ENCODE peak calls at places on chromosomes 1 and 21, in six cellular contexts. Y is CMK; C is stimulated activated CD8-positive, alpha-beta memory T cell treated with anti-CD3 and anti-CD28 coated beads, Interleukin-4, amount 100 ng/mL, for 4 hours; V is type B pancreatic cell; F is NCI-H526 treated with DMSO at 0.1 percent for 48 hours; I is astrocyte of the cerebellum. M is an unnamed sample.

GRCh38 chr1:32816676-32817158 is 441 bp downstream of the YARS1 start:
- DNase-seq in Y (no peak), C (no peak), V (no peak), F (no peak), I (no peak), M (no peak)

GRCh38 chr1:2300851-2301606 is 72.9 kb downstream of the SKI start:
- DNase-seq in Y (peak; percentile 98), C (peak; percentile 63), V (no peak), F (no peak), I (no peak), M (no peak)

GRCh38 chr1:221203224-221204054 is 324.2 kb downstream of the HLX start:
- DNase-seq in Y (peak; percentile 47), C (peak; percentile 35), V (peak; percentile 83), F (peak; percentile 0), I (peak; percentile 66), M (peak; percentile 75)

GRCh38 chr1:167904641-167905040 is 9.3 kb downstream of the ADCY10 start:
- DNase-seq in Y (no peak), C (no peak), V (no peak), F (no peak), I (no peak), M (peak; percentile 22)

GRCh38 chr1:182259229-182259872 is 132.2 kb downstream of the GLUL start:
- DNase-seq in Y (peak; percentile 95), C (peak; percentile 1), V (no peak), F (no peak), I (peak; percentile 31), M (no peak)

GRCh38 chr21:44297525-44298290 is 2.1 kb upstream of the PFKL start:
- DNase-seq in Y (peak; percentile 86), C (peak; percentile 57), V (peak; percentile 87), F (peak; percentile 43), I (peak; percentile 49), M (peak; percentile 56)

GRCh38 chr1:226366290-226366689 is 41.6 kb downstream of the PARP1 start:
- DNase-seq in Y (no peak), C (no peak), V (no peak), F (no peak), I (peak; percentile 8), M (no peak)

GRCh38 chr1:52532732-52533327 is 20.1 kb downstream of the TUT4 start:
- DNase-seq in Y (no peak), C (no peak), V (no peak), F (no peak), I (no peak), M (no peak)

GRCh38 chr1:6385673-6386191 is 7.8 kb downstream of the ACOT7 start:
- DNase-seq in Y (no peak), C (no peak), V (no peak), F (peak; percentile 28), I (peak; percentile 39), M (no peak)

GRCh38 chr1:58814251-58815068 is 30.6 kb upstream of the JUN start:
- DNase-seq in Y (no peak), C (no peak), V (no peak), F (no peak), I (no peak), M (no peak)

GRCh38 chr1:159012495-159012894 is 2.8 kb downstream of the IFI16 start:
- DNase-seq in Y (no peak), C (no peak), V (no peak), F (no peak), I (no peak), M (no peak)

GRCh38 chr1:87805661-87806376 is 477.1 kb downstream of the LMO4 start:
- DNase-seq in Y (no peak), C (no peak), V (no peak), F (no peak), I (peak; percentile 44), M (peak; percentile 86)

GRCh38 chr1:6646499-6647148 is 22.0 kb downstream of the THAP3 start:
- DNase-seq in Y (no peak), C (no peak), V (no peak), F (peak; percentile 30), I (peak; percentile 15), M (peak; percentile 50)

GRCh38 chr1:119737040-119737682 is 25.4 kb downstream of the PHGDH start:
- DNase-seq in Y (peak; percentile 57), C (no peak), V (no peak), F (peak; percentile 79), I (no peak), M (peak; percentile 18)

GRCh38 chr1:232211149-232211548 is 418.8 kb downstream of the SIPA1L2 start:
- DNase-seq in Y (no peak), C (no peak), V (no peak), F (no peak), I (no peak), M (no peak)

M was measured in kidney glomerular epithelial cell.